ENCODE peak calls at places on chromosome 20, in six cellular contexts. One of them, this sample, is unnamed.

GRCh38 chr20:39943336-39943735 is 745.7 kb downstream of the MAFB start:
- DNase-seq in RKO: no peak
- DNase-seq in fibroblast of mammary gland: no peak
- DNase-seq in astrocyte of the cerebellum: no peak
- DNase-seq in stimulated activated CD4-positive, alpha-beta T cell treated with anti-CD3 and anti-CD28 coated beads, Interleukin-2, amount 100 ng/mL, for 48 hours: no peak
- DNase-seq in heart right ventricle: no peak
- DNase-seq in this sample: no peak

GRCh38 chr20:36875702-36876472 is at the start of gene TLDC2:
- DNase-seq in fibroblast of mammary gland: no peak
- DNase-seq in astrocyte of the cerebellum: no peak
- DNase-seq in heart right ventricle: no peak
- DNase-seq in RKO: no peak
- DNase-seq in stimulated activated CD4-positive, alpha-beta T cell treated with anti-CD3 and anti-CD28 coated beads, Interleukin-2, amount 100 ng/mL, for 48 hours: no peak
- DNase-seq in this sample: no peak

GRCh38 chr20:59214083-59214482 is 50.5 kb downstream of the ZNF831 start:
- DNase-seq in stimulated activated CD4-positive, alpha-beta T cell treated with anti-CD3 and anti-CD28 coated beads, Interleukin-2, amount 100 ng/mL, for 48 hours: no peak
- DNase-seq in heart right ventricle: no peak
- DNase-seq in RKO: no peak
- DNase-seq in astrocyte of the cerebellum: no peak
- DNase-seq in fibroblast of mammary gland: no peak
- DNase-seq in this sample: no peak

GRCh38 chr20:63536241-63536977 is 767 bp downstream of the PTK6 start:
- DNase-seq in heart right ventricle: no peak
- DNase-seq in fibroblast of mammary gland: peak; percentile 57
- DNase-seq in astrocyte of the cerebellum: no peak
- DNase-seq in stimulated activated CD4-positive, alpha-beta T cell treated with anti-CD3 and anti-CD28 coated beads, Interleukin-2, amount 100 ng/mL, for 48 hours: no peak
- DNase-seq in RKO: peak; percentile 87
- DNase-seq in this sample: no peak

GRCh38 chr20:57310821-57311514 is 18.6 kb upstream of the SPO11 start:
- DNase-seq in astrocyte of the cerebellum: no peak
- DNase-seq in heart right ventricle: no peak
- DNase-seq in RKO: no peak
- DNase-seq in stimulated activated CD4-positive, alpha-beta T cell treated with anti-CD3 and anti-CD28 coated beads, Interleukin-2, amount 100 ng/mL, for 48 hours: no peak
- DNase-seq in fibroblast of mammary gland: no peak
- DNase-seq in this sample: no peak

GRCh38 chr20:35583636-35584560 is 31.7 kb upstream of the SPAG4 start:
- DNase-seq in stimulated activated CD4-positive, alpha-beta T cell treated with anti-CD3 and anti-CD28 coated beads, Interleukin-2, amount 100 ng/mL, for 48 hours: no peak
- DNase-seq in heart right ventricle: no peak
- DNase-seq in astrocyte of the cerebellum: no peak
- DNase-seq in fibroblast of mammary gland: no peak
- DNase-seq in RKO: no peak
- DNase-seq in this sample: no peak

GRCh38 chr20:14193885-14194284 is 143.5 kb downstream of the FLRT3 start:
- DNase-seq in stimulated activated CD4-positive, alpha-beta T cell treated with anti-CD3 and anti-CD28 coated beads, Interleukin-2, amount 100 ng/mL, for 48 hours: no peak
- DNase-seq in astrocyte of the cerebellum: no peak
- DNase-seq in fibroblast of mammary gland: peak; percentile 2
- DNase-seq in heart right ventricle: no peak
- DNase-seq in RKO: peak; percentile 21
- DNase-seq in this sample: no peak

GRCh38 chr20:40192083-40192482 is 497.0 kb downstream of the MAFB start:
- DNase-seq in fibroblast of mammary gland: no peak
- DNase-seq in astrocyte of the cerebellum: no peak
- DNase-seq in heart right ventricle: no peak
- DNase-seq in stimulated activated CD4-positive, alpha-beta T cell treated with anti-CD3 and anti-CD28 coated beads, Interleukin-2, amount 100 ng/mL, for 48 hours: no peak
- DNase-seq in RKO: no peak
- DNase-seq in this sample: no peak

GRCh38 chr20:577167-577791 is 32.8 kb downstream of the TCF15 start:
- DNase-seq in stimulated activated CD4-positive, alpha-beta T cell treated with anti-CD3 and anti-CD28 coated beads, Interleukin-2, amount 100 ng/mL, for 48 hours: no peak
- DNase-seq in astrocyte of the cerebellum: no peak
- DNase-seq in heart right ventricle: no peak
- DNase-seq in RKO: peak; percentile 34
- DNase-seq in fibroblast of mammary gland: peak; percentile 38
- DNase-seq in this sample: no peak